ENCODE peak calls at places on chromosomes 4 and X, in six cellular contexts. Q, L, X, O, H and S are unnamed samples.

GRCh38 chr4:167176723-167177367 is 57.4 kb downstream of the SPOCK3 start:
- DNase-seq in Q (no peak), L (no peak), X (no peak), H (no peak), O (no peak), S (no peak)

GRCh38 chr4:70992354-70992753 is 1.1 kb upstream of the DCK start:
- DNase-seq in H (no peak), L (peak; percentile 23), X (no peak), Q (no peak), O (peak; percentile 28), S (no peak)

GRCh38 chrX:50971390-50971789 is 60.9 kb downstream of the BMP15 start:
- DNase-seq in X (no peak), Q (no peak), H (no peak), L (no peak), O (no peak), S (no peak)

GRCh38 chr4:168453146-168453545 is 27.1 kb downstream of the DDX60L start:
- DNase-seq in H (no peak), Q (no peak), L (no peak), X (no peak), O (no peak), S (no peak)

GRCh38 chrX:149641432-149641831 is 9.8 kb upstream of the TMEM185A start:
- DNase-seq in O (no peak), X (no peak), Q (no peak), H (no peak), L (no peak), S (no peak)

GRCh38 chr4:142778430-142778829 is 67.7 kb downstream of the INPP4B start:
- DNase-seq in Q (no peak), H (no peak), X (no peak), O (no peak), L (no peak), S (no peak)

GRCh38 chr4:159206427-159206871 is 103.6 kb downstream of the RAPGEF2 start:
- DNase-seq in O (no peak), Q (no peak), X (no peak), H (no peak), L (no peak), S (no peak)

GRCh38 chr4:185838104-185838452 is 26.1 kb upstream of the SORBS2 start:
- DNase-seq in L (no peak), H (no peak), O (no peak), Q (no peak), X (no peak), S (no peak)

GRCh38 chr4:74608151-74608949 is 163.4 kb downstream of the AREG start:
- DNase-seq in Q (no peak), L (no peak), O (peak; percentile 86), X (no peak), H (no peak), S (no peak)

DNA sequence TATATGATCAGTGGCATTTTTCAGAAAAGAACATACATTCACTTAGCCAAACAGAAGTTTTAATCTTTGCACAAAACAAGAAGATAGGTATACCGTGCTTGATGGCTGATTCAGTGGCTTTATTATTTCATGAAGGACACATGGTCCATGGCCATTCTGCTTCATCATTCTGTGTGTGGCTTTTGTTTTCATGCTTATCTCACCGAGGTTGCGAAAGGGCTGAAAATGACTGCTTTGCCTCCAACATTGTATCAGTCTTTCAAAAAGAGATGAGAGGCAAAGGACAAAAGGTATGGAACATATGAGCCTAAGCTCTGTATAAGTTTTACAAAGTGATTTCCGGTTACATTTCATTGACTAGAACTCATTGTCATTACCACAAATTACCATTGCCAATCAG is 541.1 kb downstream of the RAB28 start:
- DNase-seq in Q (no peak), H (no peak), L (no peak), X (no peak), O (no peak), S (peak; percentile 14)
- TF ChIP-seq POLR2A in Q (no peak), H (no peak), L (no peak), X (no peak), O (no peak), S (no peak)

GRCh38 chr4:5926601-5927000 is 33.7 kb upstream of the CRMP1 start:
- DNase-seq in X (no peak), O (no peak), L (no peak), H (no peak), Q (no peak), S (no peak)

GRCh38 chr4:5927747-5928146 is 34.9 kb upstream of the CRMP1 start:
- DNase-seq in O (no peak), H (no peak), X (no peak), L (no peak), Q (no peak), S (no peak)

GRCh38 chr4:5924466-5925125 is 31.7 kb upstream of the CRMP1 start:
- DNase-seq in X (no peak), O (no peak), H (no peak), L (no peak), Q (no peak), S (no peak)

GRCh38 chr4:5927116-5927515 is 34.2 kb upstream of the CRMP1 start:
- DNase-seq in O (no peak), L (no peak), X (no peak), Q (no peak), H (no peak), S (no peak)

DNA sequence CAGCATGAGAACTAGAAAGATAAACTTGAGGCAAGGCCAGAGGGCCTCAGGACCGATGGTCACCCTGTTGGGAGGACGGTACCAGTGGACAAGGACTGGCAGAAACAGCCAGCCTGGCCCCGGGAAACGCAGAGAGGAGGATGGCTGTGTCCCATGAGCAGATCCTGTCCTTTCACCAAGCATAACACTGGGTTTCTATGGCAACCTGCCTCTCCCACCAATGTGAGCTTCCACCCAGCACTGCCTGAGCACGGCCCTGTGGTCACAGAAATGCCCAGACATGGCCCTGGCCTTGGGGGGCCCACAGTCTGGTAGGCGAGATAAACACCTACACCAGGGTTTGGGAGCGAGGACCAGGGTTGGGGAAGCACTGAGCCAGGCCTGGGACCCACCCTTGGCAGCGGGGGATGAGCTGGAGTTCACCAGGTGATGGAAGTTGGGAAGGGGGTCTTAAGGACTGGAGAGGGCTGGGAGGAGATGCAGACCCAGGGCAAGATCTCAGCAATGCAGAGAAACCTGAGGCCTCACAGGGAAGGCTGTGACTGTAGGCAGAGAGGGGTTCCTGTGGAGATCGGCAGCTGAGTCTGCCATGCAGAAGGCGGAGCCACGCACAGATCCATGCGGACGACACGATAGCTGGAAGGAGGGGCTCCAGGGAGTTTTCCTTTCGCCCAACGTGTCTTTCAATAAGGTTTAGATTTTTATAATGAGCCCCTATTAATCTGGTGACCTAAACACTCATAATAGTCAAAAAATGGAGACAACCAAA is 32.7 kb upstream of the CRMP1 start:
- DNase-seq in H (no peak), Q (no peak), X (no peak), L (no peak), O (no peak), S (no peak)
- H3K4me1 ChIP-seq in H (no peaks in the 10 kb centered on the region), Q (no peaks in the 10 kb centered on the region), X (no peaks in the 10 kb centered on the region), L (no peaks in the 10 kb centered on the region), O (no peaks in the 10 kb centered on the region), S (no peaks in the 10 kb centered on the region)

GRCh38 chrX:130330146-130330545 is 9.6 kb upstream of the SLC25A14 start:
- DNase-seq in X (no peak), O (no peak), Q (no peak), L (no peak), H (no peak), S (no peak)

GRCh38 chrX:130336531-130336930 is 3.2 kb upstream of the SLC25A14 start:
- DNase-seq in O (no peak), L (no peak), H (no peak), X (no peak), Q (no peak), S (no peak)

GRCh38 chrX:130330706-130331105 is 9.0 kb upstream of the SLC25A14 start:
- DNase-seq in L (peak; percentile 20), Q (no peak), H (peak; percentile 64), O (peak; percentile 75), X (no peak), S (peak; percentile 44)
- TF ChIP-seq CTCF in L (no peak), Q (no peak), H (peak; percentile 54), O (peak; percentile 70), X (no peak), S (peak; percentile 31)

GRCh38 chrX:9467181-9467580 is 2.3 kb downstream of the TBL1X start:
- DNase-seq in H (no peak), O (no peak), Q (no peak), L (no peak), X (no peak), S (no peak)

GRCh38 chrX:9465380-9466114 is 689 bp downstream of the TBL1X start:
- DNase-seq in O (no peak), X (no peak), Q (no peak), H (peak; percentile 39), L (peak; percentile 12), S (peak; percentile 20)

GRCh38 chrX:9464435-9465371 is at the start of gene TBL1X:
- DNase-seq in H (peak; percentile 80), Q (no peak), O (peak; percentile 63), L (peak; percentile 61), X (no peak), S (peak; percentile 56)

GRCh38 chrX:9466711-9467110 is 1.9 kb downstream of the TBL1X start:
- DNase-seq in O (no peak), X (no peak), H (no peak), L (no peak), Q (no peak), S (no peak)

DNA sequence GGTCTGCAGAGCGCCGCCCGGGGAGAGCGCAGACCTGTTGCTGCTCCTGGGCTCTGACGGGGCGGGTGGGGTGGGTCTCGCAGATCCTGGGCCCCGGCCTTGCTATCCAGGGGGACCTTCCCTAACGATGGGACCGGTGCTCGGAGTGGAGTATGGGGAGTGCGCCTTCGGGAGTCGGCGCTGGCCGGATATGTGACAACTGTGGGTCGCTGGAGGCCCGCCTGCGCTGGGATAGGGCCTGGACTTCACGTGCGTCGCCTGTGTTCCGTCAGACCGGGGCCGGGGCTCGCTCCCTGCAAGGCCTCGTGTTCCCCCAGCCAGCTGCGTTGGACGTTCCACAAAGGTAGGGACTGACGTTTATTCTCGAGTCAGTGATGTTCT is 1.2 kb downstream of the TBL1X start:
- DNase-seq in O (peak; percentile 32), Q (peak; percentile 0), X (no peak), H (peak; percentile 69), L (peak; percentile 55), S (peak; percentile 67)
- TF ChIP-seq POLR2A in O (no peak), Q (no peak), X (no peak), H (peak; percentile 30), L (peak; percentile 62), S (no peak)

GRCh38 chr4:81425087-81425486 is 46.6 kb downstream of the RASGEF1B start:
- DNase-seq in X (no peak), L (no peak), O (no peak), H (no peak), Q (no peak), S (no peak)
- H3K4me1 ChIP-seq in X (no peaks in the 10 kb centered on the region), L (no peaks in the 10 kb centered on the region), O (no peaks in the 10 kb centered on the region), H (no peaks in the 10 kb centered on the region), Q (no peaks in the 10 kb centered on the region), S (no peaks in the 10 kb centered on the region)